ENCODE peak calls at places on chromosomes 4 and X, in four cellular contexts. D, F, Q and M are unnamed samples. For H3K4me1, the result is how much of the 10 kb centered on the place peaks cover.

GRCh38 chr4:1464581-1465171 is 58.4 kb upstream of the NKX1-1 start:
- DNase-seq in D (no peak), Q (no peak), F (no peak), M (no peak)

GRCh38 chr4:181819951-181820350 is 423.3 kb upstream of the TENM3 start:
- DNase-seq in D (no peak), Q (no peak), F (no peak), M (no peak)

GRCh38 chrX:81237516-81237915 is 35.6 kb downstream of the SH3BGRL start:
- DNase-seq in F (no peak), Q (no peak), D (no peak), M (no peak)

GRCh38 chr4:140256941-140257340 is 103.0 kb upstream of the MAML3 start:
- DNase-seq in Q (no peak), D (no peak), F (no peak), M (no peak)

GRCh38 chr4:183129675-183130074 is 30.6 kb downstream of the WWC2 start:
- DNase-seq in Q (no peak), F (no peak), D (no peak), M (no peak)

GRCh38 chrX:65871671-65872311 is 168.1 kb downstream of the VSIG4 start:
- DNase-seq in D (no peak), Q (peak), F (no peak), M (peak)

GRCh38 chrX:108297290-108297689 is 140.9 kb downstream of the COL4A6 start:
- DNase-seq in Q (no peak), D (no peak), F (no peak), M (no peak)

GRCh38 chr4:146398896-146399443 is 122.8 kb downstream of the SLC10A7 start:
- DNase-seq in F (no peak), Q (no peak), D (no peak), M (no peak)

GRCh38 chrX:53261573-53261972 is 19.8 kb downstream of the IQSEC2 start:
- DNase-seq in Q (no peak), F (no peak), D (no peak), M (peak)

GRCh38 chr4:80610845-80611244 is 275.3 kb downstream of the CFAP299 start:
- DNase-seq in Q (no peak), D (no peak), F (no peak), M (peak)

GRCh38 chr4:181939199-181939945 is 303.8 kb upstream of the TENM3 start:
- DNase-seq in Q (no peak), F (no peak), D (no peak), M (no peak)

GRCh38 chrX:105894721-105895120 is 72.4 kb downstream of the NRK start:
- DNase-seq in F (no peak), D (no peak), Q (no peak), M (no peak)

GRCh38 chr4:94410678-94411206 is 41.0 kb upstream of the PDLIM5 start:
- DNase-seq in D (no peak), Q (no peak), F (peak), M (no peak)

GRCh38 chr4:137601924-137602323 is 69.6 kb upstream of the PCDH18 start:
- DNase-seq in Q (no peak), F (no peak), D (no peak), M (no peak)

GRCh38 chrX:1480082-1480785 is 27.5 kb upstream of the ASMTL start:
- DNase-seq in F (no peak), D (no peak), Q (peak), M (no peak)

DNA sequence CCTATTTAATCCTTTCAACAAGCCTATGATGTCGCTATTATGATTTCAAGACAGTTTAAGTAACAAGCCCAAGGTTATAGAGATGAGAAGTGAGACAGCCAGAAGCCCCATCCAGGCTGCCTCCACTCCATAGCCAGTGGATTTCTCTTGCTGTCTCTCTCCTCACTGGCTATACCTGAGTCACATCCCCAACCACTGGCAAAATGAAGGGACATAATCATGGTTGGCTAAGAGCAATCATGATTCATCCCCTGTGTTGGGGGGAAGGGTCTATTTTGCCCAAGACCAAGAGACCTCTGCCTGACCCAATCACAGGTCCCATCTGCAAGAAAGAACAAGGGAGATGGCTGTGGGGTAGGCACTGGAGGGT is 334.9 kb upstream of the GATB start:
- DNase-seq in D (no peak), Q (no peak), F (no peak), M (no peak)
- H3K4me1 ChIP-seq in D (under half), Q (under half), F (under half), M (under half)

GRCh38 chrX:149631293-149632165 is at the start of gene TMEM185A:
- DNase-seq in D (peak), Q (peak), F (peak), M (peak)

GRCh38 chrX:149628280-149628679 is 3.3 kb downstream of the TMEM185A start:
- DNase-seq in D (no peak), Q (no peak), F (no peak), M (no peak)

GRCh38 chrX:149630681-149631292 is 805 bp downstream of the TMEM185A start:
- DNase-seq in F (peak), Q (no peak), D (no peak), M (no peak)

GRCh38 chrX:149628768-149629167 is 2.8 kb downstream of the TMEM185A start:
- DNase-seq in D (no peak), F (no peak), Q (no peak), M (no peak)

DNA sequence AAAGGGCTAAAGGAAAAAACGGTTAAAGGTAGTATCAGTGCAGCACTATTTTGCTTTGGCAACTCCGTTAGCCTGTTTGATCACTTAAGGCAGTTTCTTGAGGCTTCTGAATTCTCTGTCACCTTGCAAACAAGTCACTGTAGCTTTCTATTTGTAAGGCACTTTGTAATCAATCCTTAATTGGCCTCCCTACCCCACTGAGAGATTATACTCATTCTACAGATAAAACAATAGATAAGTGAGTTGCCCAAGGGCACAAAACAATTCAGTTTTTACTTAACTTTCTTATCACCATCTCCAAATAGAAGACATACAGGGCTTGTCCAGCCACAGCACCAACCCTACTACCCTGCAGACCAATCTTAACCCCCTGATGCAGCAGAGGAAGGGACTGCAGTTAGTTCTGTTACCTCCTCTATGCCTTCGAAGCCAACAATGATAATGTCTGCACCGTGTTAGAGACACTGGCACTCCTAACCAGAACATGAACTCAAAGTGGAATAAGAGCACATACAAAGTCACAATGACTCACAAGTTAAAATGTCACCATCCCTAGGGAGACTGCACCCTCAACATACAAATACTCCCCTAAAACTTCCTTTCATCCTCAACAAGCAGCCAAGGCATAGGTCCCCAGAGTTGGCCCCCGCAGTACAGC is 1.7 kb downstream of the TMEM185A start:
- DNase-seq in F (no peak), D (no peak), Q (no peak), M (no peak)
- H3K4me3 ChIP-seq in F (no peak), D (peak), Q (peak), M (peak)

GRCh38 chrX:45843518-45843917 is 642.8 kb upstream of the DIPK2B start:
- DNase-seq in Q (no peak), F (no peak), D (no peak), M (no peak)
- TF ChIP-seq CTCF in Q (no peak), F (no peak), D (no peak), M (peak)

GRCh38 chr4:169253087-169253675 is 17.6 kb downstream of the SH3RF1 start:
- DNase-seq in Q (no peak), F (no peak), D (no peak), M (no peak)
- H3K4me1 ChIP-seq in Q (under half), F (under half), D (half or more), M (under half)